ENCODE peak calls at places on chromosomes 7 and 10, in four cellular contexts. One of them, this sample, is unnamed.
A peak's percentile ranks its signal among the peaks of the same experiment; 100 is the strongest.

GRCh38 chr10:23157691-23158369 is 34.3 kb upstream of the PTF1A start:
- DNase-seq in heart left ventricle: no peak
- DNase-seq in cardiac muscle cell: peak; percentile 53
- DNase-seq in tibial nerve: no peak
- DNase-seq in this sample: peak; percentile 24

GRCh38 chr7:142478479-142479220 is 220.8 kb upstream of the PRSS58 start:
- DNase-seq in heart left ventricle: no peak
- DNase-seq in cardiac muscle cell: peak; percentile 37
- DNase-seq in tibial nerve: peak; percentile 36
- DNase-seq in this sample: peak; percentile 41

GRCh38 chr10:45652511-45652910 is 20.1 kb downstream of the ZFAND4 start:
- DNase-seq in heart left ventricle: no peak
- DNase-seq in cardiac muscle cell: no peak
- DNase-seq in tibial nerve: no peak
- DNase-seq in this sample: no peak

GRCh38 chr7:157129200-157129599 is 9.5 kb upstream of the UBE3C start:
- DNase-seq in heart left ventricle: no peak
- DNase-seq in cardiac muscle cell: no peak
- DNase-seq in tibial nerve: no peak
- DNase-seq in this sample: no peak

GRCh38 chr7:88184848-88185304 is 35.0 kb downstream of the SRI start:
- DNase-seq in heart left ventricle: no peak
- DNase-seq in cardiac muscle cell: no peak
- DNase-seq in tibial nerve: no peak
- DNase-seq in this sample: no peak

GRCh38 chr10:52308251-52309031 is 5.6 kb upstream of the DKK1 start:
- DNase-seq in heart left ventricle: peak; percentile 54
- DNase-seq in cardiac muscle cell: peak; percentile 79
- DNase-seq in tibial nerve: peak; percentile 33
- DNase-seq in this sample: peak; percentile 50

GRCh38 chr7:32048970-32049369 is 21.2 kb downstream of the PDE1C start:
- DNase-seq in heart left ventricle: no peak
- DNase-seq in cardiac muscle cell: no peak
- DNase-seq in tibial nerve: no peak
- DNase-seq in this sample: no peak

GRCh38 chr10:121405096-121405495 is 193.1 kb downstream of the FGFR2 start:
- DNase-seq in heart left ventricle: no peak
- DNase-seq in cardiac muscle cell: no peak
- DNase-seq in tibial nerve: no peak
- DNase-seq in this sample: no peak

GRCh38 chr10:116828121-116828520 is 21.2 kb upstream of the ENO4 start:
- DNase-seq in heart left ventricle: no peak
- DNase-seq in cardiac muscle cell: no peak
- DNase-seq in tibial nerve: no peak
- DNase-seq in this sample: no peak

DNA sequence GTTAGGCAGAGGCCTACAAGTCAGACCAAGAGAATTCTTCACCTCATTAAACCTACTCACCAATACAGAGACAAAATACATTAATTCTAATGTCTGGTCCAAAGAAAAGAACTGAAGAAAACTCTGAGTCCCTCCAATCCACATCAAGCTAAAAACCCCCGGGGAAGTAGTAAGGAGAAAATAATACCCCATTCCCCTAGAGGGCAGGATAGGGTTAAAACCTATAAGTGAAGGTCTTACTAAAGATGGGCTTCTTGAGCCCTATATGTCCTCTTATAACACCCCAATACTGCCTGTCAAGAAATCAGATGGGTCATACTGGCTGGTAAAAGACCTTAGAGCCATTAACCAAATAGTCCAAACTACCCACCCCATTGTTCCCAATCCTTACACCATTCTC is 141.3 kb upstream of the TMEM106B start:
- DNase-seq in heart left ventricle: no peak
- DNase-seq in cardiac muscle cell: no peak
- DNase-seq in tibial nerve: no peak
- DNase-seq in this sample: no peak
- H3K27ac ChIP-seq in heart left ventricle: no peak overlapping the region
- H3K27ac ChIP-seq in cardiac muscle cell: no peak overlapping the region
- H3K27ac ChIP-seq in tibial nerve: no peak overlapping the region
- H3K27ac ChIP-seq in this sample: no peak overlapping the region

DNA sequence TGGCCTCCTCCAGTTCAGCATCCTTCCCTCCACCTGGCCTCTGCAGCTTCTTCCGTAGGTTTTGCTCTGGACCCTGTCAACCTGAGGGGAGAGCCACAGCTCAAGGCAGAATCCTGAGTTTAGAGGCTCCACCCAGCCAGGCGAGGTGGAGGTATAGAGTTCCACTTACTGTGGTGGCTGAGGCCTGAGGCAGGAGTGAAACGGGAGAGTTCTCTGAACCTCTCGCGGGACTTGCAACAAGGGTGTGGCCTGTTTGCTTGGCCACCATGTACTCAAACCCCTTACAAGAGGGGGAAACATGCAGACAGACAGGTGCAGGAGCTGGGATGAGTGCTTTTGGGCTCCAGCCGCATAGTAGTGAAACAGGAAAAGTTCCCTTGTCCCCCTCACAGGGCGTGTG is 154.0 kb upstream of the C7orf33 start:
- DNase-seq in heart left ventricle: no peak
- DNase-seq in cardiac muscle cell: no peak
- DNase-seq in tibial nerve: no peak
- DNase-seq in this sample: no peak
- H3K27ac ChIP-seq in heart left ventricle: no peak overlapping the region
- H3K27ac ChIP-seq in cardiac muscle cell: no peak overlapping the region
- H3K27ac ChIP-seq in tibial nerve: no peak overlapping the region
- H3K27ac ChIP-seq in this sample: no peak overlapping the region

GRCh38 chr7:50412958-50413357 is 37.2 kb downstream of the FIGNL1 start:
- DNase-seq in heart left ventricle: no peak
- DNase-seq in cardiac muscle cell: no peak
- DNase-seq in tibial nerve: no peak
- DNase-seq in this sample: no peak

GRCh38 chr7:50411333-50412028 is 38.7 kb downstream of the FIGNL1 start:
- DNase-seq in heart left ventricle: no peak
- DNase-seq in cardiac muscle cell: no peak
- DNase-seq in tibial nerve: no peak
- DNase-seq in this sample: no peak

GRCh38 chr7:50405246-50405645 is 44.9 kb downstream of the FIGNL1 start:
- DNase-seq in heart left ventricle: no peak
- DNase-seq in cardiac muscle cell: no peak
- DNase-seq in tibial nerve: no peak
- DNase-seq in this sample: no peak

GRCh38 chr7:50406935-50407334 is 43.2 kb downstream of the FIGNL1 start:
- DNase-seq in heart left ventricle: no peak
- DNase-seq in cardiac muscle cell: no peak
- DNase-seq in tibial nerve: no peak
- DNase-seq in this sample: no peak

DNA sequence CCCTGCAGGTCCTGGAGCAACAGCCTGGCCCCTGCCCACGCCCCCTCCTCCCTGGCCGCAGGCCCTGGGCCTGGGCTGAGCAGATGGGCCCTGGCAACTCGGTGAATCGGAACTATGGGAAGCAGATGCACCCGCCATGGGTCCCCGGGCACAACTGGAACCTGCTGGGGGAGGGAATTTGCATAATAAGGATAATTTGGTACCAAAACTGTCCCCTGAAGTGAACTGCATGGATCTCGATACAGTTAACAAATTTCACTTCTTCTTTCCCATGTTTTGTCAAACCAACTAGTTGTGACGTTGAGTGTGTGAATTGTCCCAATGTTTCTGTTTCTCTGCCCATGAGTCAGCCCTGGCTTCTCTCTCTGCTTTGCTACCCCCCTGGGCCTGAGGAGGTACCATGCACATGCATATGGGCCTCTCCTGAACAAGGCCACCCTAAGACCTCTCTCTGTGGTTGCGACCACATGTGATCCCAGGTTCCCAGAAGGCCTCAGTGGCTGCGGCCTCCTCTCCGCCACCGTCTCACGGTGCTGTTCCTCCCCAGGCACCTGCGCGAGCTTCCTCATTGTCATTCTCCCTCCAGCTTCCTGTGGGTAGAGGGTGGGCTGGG is 40.2 kb downstream of the FIGNL1 start:
- DNase-seq in heart left ventricle: no peak
- DNase-seq in cardiac muscle cell: no peak
- DNase-seq in tibial nerve: no peak
- DNase-seq in this sample: no peak
- H3K27ac ChIP-seq in heart left ventricle: no peak overlapping the region
- H3K27ac ChIP-seq in cardiac muscle cell: no peak overlapping the region
- H3K27ac ChIP-seq in tibial nerve: no peak overlapping the region
- H3K27ac ChIP-seq in this sample: no peak overlapping the region

DNA sequence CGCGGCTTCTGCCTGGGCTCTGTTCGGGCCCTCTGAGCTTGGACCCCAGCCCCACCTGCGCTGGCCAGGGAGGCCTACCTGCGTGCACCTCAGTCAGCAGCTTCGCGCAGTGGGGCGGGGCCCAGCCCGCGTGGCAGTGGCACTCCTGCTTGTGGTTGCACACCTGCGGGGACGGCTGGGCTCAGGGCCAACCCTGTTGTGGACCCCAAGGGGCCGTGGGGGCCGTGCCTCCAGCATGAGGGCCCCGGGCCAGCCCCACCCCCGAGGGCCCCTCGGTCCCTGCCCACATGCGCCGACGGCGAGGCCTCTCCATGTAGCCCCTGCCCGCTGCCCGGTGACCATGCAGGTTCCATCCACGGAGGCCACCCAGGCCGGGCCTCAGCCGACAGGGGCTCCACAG is 7.3 kb downstream of the ADAM8 start:
- DNase-seq in heart left ventricle: no peak
- DNase-seq in cardiac muscle cell: no peak
- DNase-seq in tibial nerve: no peak
- DNase-seq in this sample: no peak
- H3K27ac ChIP-seq in heart left ventricle: no peak overlapping the region
- H3K27ac ChIP-seq in cardiac muscle cell: no peak overlapping the region
- H3K27ac ChIP-seq in tibial nerve: no peak overlapping the region
- H3K27ac ChIP-seq in this sample: no peak overlapping the region

GRCh38 chr10:24209946-24210491 is 1.1 kb downstream of the KIAA1217 start:
- DNase-seq in heart left ventricle: peak; percentile 44
- DNase-seq in cardiac muscle cell: no peak
- DNase-seq in tibial nerve: no peak
- DNase-seq in this sample: no peak
- H3K27ac ChIP-seq in heart left ventricle: peak overlapping the region; percentile 87
- H3K27ac ChIP-seq in cardiac muscle cell: no peak overlapping the region
- H3K27ac ChIP-seq in tibial nerve: peak overlapping the region; percentile 94
- H3K27ac ChIP-seq in this sample: no peak overlapping the region

GRCh38 chr10:79152423-79152817 is 83.7 kb downstream of the ZMIZ1 start:
- DNase-seq in heart left ventricle: peak; percentile 32
- DNase-seq in cardiac muscle cell: no peak
- DNase-seq in tibial nerve: no peak
- DNase-seq in this sample: no peak
- H3K27ac ChIP-seq in heart left ventricle: peak overlapping the region; percentile 91
- H3K27ac ChIP-seq in cardiac muscle cell: peak overlapping the region; percentile 99
- H3K27ac ChIP-seq in tibial nerve: peak overlapping the region; percentile 91
- H3K27ac ChIP-seq in this sample: peak overlapping the region; percentile 72

GRCh38 chr7:1468203-1468602 is 8.9 kb upstream of the MICALL2 start:
- DNase-seq in heart left ventricle: no peak
- DNase-seq in cardiac muscle cell: no peak
- DNase-seq in tibial nerve: no peak
- DNase-seq in this sample: no peak
- H3K27ac ChIP-seq in heart left ventricle: no peak overlapping the region
- H3K27ac ChIP-seq in cardiac muscle cell: no peak overlapping the region
- H3K27ac ChIP-seq in tibial nerve: peak overlapping the region; percentile 94
- H3K27ac ChIP-seq in this sample: no peak overlapping the region

GRCh38 chr10:44370731-44371248 is 14.1 kb downstream of the CXCL12 start:
- DNase-seq in heart left ventricle: no peak
- DNase-seq in cardiac muscle cell: no peak
- DNase-seq in tibial nerve: no peak
- DNase-seq in this sample: peak; percentile 48
- H3K27ac ChIP-seq in heart left ventricle: no peak overlapping the region
- H3K27ac ChIP-seq in cardiac muscle cell: no peak overlapping the region
- H3K27ac ChIP-seq in tibial nerve: no peak overlapping the region
- H3K27ac ChIP-seq in this sample: no peak overlapping the region